ENCODE peak calls at places on chromosomes 12 and 14, in seven cellular contexts. One of them, this sample, is unnamed.
A peak's percentile ranks its signal among the peaks of the same experiment; 100 is the strongest.

GRCh38 chr12:34599530-34600513 is 577.5 kb downstream of the ALG10 start:
- DNase-seq in lung: peak; percentile 22
- DNase-seq in colonic mucosa: no peak
- DNase-seq in A549: no peak
- DNase-seq in uterus: peak; percentile 7
- DNase-seq in spleen: peak; percentile 20
- DNase-seq in prostate gland: no peak
- DNase-seq in this sample: no peak

GRCh38 chr14:43135877-43136411 is 1371.1 kb downstream of the FSCB start:
- DNase-seq in lung: no peak
- DNase-seq in colonic mucosa: no peak
- DNase-seq in A549: no peak
- DNase-seq in uterus: no peak
- DNase-seq in spleen: peak; percentile 66
- DNase-seq in prostate gland: no peak
- DNase-seq in this sample: no peak

GRCh38 chr12:122063691-122064033 is 14.9 kb upstream of the MLXIP start:
- DNase-seq in lung: no peak
- DNase-seq in colonic mucosa: no peak
- DNase-seq in A549: no peak
- DNase-seq in uterus: peak; percentile 51
- DNase-seq in spleen: no peak
- DNase-seq in prostate gland: no peak
- DNase-seq in this sample: no peak

GRCh38 chr12:124848621-124849380 is 14.9 kb downstream of the SCARB1 start:
- DNase-seq in lung: no peak
- DNase-seq in colonic mucosa: no peak
- DNase-seq in A549: no peak
- DNase-seq in uterus: no peak
- DNase-seq in spleen: no peak
- DNase-seq in prostate gland: no peak
- DNase-seq in this sample: no peak

GRCh38 chr12:68871899-68872298 is 61.1 kb downstream of the CPM start:
- DNase-seq in lung: no peak
- DNase-seq in colonic mucosa: no peak
- DNase-seq in A549: no peak
- DNase-seq in uterus: no peak
- DNase-seq in spleen: no peak
- DNase-seq in prostate gland: no peak
- DNase-seq in this sample: no peak

GRCh38 chr12:47773858-47774580 is 981 bp downstream of the SLC48A1 start:
- DNase-seq in lung: no peak
- DNase-seq in colonic mucosa: no peak
- DNase-seq in A549: peak; percentile 51
- DNase-seq in uterus: no peak
- DNase-seq in spleen: peak; percentile 77
- DNase-seq in prostate gland: no peak
- DNase-seq in this sample: no peak

GRCh38 chr14:93549578-93549977 is 118.8 kb downstream of the UNC79 start:
- DNase-seq in lung: no peak
- DNase-seq in colonic mucosa: no peak
- DNase-seq in A549: no peak
- DNase-seq in uterus: no peak
- DNase-seq in spleen: no peak
- DNase-seq in prostate gland: no peak
- DNase-seq in this sample: no peak

GRCh38 chr14:98694541-98694940 is 577.5 kb downstream of the BCL11B start:
- DNase-seq in lung: no peak
- DNase-seq in colonic mucosa: no peak
- DNase-seq in A549: no peak
- DNase-seq in uterus: no peak
- DNase-seq in spleen: no peak
- DNase-seq in prostate gland: no peak
- DNase-seq in this sample: no peak

GRCh38 chr12:96828169-96828789 is 78.8 kb upstream of the NEDD1 start:
- DNase-seq in lung: no peak
- DNase-seq in colonic mucosa: no peak
- DNase-seq in A549: no peak
- DNase-seq in uterus: no peak
- DNase-seq in spleen: no peak
- DNase-seq in prostate gland: no peak
- DNase-seq in this sample: no peak

GRCh38 chr12:65818454-65819382 is 5.6 kb upstream of the HMGA2 start:
- DNase-seq in lung: no peak
- DNase-seq in colonic mucosa: no peak
- DNase-seq in A549: no peak
- DNase-seq in uterus: no peak
- DNase-seq in spleen: no peak
- DNase-seq in prostate gland: no peak
- DNase-seq in this sample: peak; percentile 97

GRCh38 chr14:78143489-78144145 is 26.6 kb upstream of the NRXN3 start:
- DNase-seq in lung: no peak
- DNase-seq in colonic mucosa: no peak
- DNase-seq in A549: peak; percentile 62
- DNase-seq in uterus: no peak
- DNase-seq in spleen: no peak
- DNase-seq in prostate gland: no peak
- DNase-seq in this sample: peak; percentile 88

GRCh38 chr12:46342562-46343033 is 30.0 kb downstream of the SLC38A2 start:
- DNase-seq in lung: no peak
- DNase-seq in colonic mucosa: peak; percentile 29
- DNase-seq in A549: no peak
- DNase-seq in uterus: no peak
- DNase-seq in spleen: no peak
- DNase-seq in prostate gland: peak; percentile 13
- DNase-seq in this sample: peak; percentile 69

GRCh38 chr14:72932893-72933292 is 6.6 kb downstream of the DCAF4 start:
- DNase-seq in lung: no peak
- DNase-seq in colonic mucosa: no peak
- DNase-seq in A549: no peak
- DNase-seq in uterus: no peak
- DNase-seq in spleen: peak; percentile 16
- DNase-seq in prostate gland: no peak
- DNase-seq in this sample: no peak
- H3K4me1 ChIP-seq in lung: no peaks in the 10 kb centered on the region
- H3K4me1 ChIP-seq in colonic mucosa: no peaks in the 10 kb centered on the region
- H3K4me1 ChIP-seq in A549: peaks cover under 1% of the 10 kb centered on the region
- H3K4me1 ChIP-seq in uterus: no peaks in the 10 kb centered on the region
- H3K4me1 ChIP-seq in spleen: no peaks in the 10 kb centered on the region
- H3K4me1 ChIP-seq in prostate gland: no peaks in the 10 kb centered on the region
- H3K4me1 ChIP-seq in this sample: no peaks in the 10 kb centered on the region

GRCh38 chr14:68306934-68307758 is 485.7 kb downstream of the ZFP36L1 start:
- DNase-seq in lung: no peak
- DNase-seq in colonic mucosa: peak; percentile 74
- DNase-seq in A549: no peak
- DNase-seq in uterus: no peak
- DNase-seq in spleen: no peak
- DNase-seq in prostate gland: peak; percentile 88
- DNase-seq in this sample: no peak

GRCh38 chr14:68308695-68309094 is 484.2 kb downstream of the ZFP36L1 start:
- DNase-seq in lung: no peak
- DNase-seq in colonic mucosa: no peak
- DNase-seq in A549: no peak
- DNase-seq in uterus: no peak
- DNase-seq in spleen: no peak
- DNase-seq in prostate gland: no peak
- DNase-seq in this sample: no peak

GRCh38 chr14:68305738-68306137 is 486.2 kb downstream of the RAD51B start:
- DNase-seq in lung: no peak
- DNase-seq in colonic mucosa: no peak
- DNase-seq in A549: no peak
- DNase-seq in uterus: no peak
- DNase-seq in spleen: no peak
- DNase-seq in prostate gland: no peak
- DNase-seq in this sample: no peak

GRCh38 chr14:68307769-68308168 is 485.1 kb downstream of the ZFP36L1 start:
- DNase-seq in lung: no peak
- DNase-seq in colonic mucosa: no peak
- DNase-seq in A549: no peak
- DNase-seq in uterus: no peak
- DNase-seq in spleen: no peak
- DNase-seq in prostate gland: peak; percentile 30
- DNase-seq in this sample: no peak

DNA sequence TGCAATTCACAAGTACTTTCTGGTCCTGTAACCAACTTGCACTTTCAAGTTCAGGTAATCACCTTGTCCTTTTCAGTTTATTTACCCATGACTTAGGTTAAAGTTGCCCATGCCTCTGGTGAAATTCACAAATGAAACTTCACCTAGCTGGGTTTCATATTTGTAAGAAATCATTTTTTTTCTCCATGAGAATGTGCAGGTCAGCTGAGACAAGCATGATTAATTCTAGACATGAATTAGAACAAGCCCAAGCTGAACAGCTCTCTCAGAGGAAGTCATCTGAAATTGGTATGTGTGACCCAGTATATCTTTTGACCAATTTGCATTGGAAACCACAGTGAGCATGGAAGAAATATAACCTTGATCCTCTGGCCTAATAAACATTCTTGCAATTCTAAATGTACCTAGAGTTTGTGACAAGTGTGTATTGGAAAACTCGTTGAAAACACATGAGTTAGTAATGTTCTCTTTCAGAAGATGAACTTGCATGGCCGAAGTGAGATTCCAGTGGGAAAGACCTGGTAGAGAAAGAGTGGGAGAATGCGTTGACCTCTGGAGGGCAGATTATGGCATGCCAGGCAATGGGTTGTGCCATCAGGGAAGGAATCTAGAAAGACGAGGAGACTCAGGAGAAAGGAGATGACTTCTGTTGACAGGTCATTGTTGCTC is 486.5 kb downstream of the ZFP36L1 start:
- DNase-seq in lung: no peak
- DNase-seq in colonic mucosa: no peak
- DNase-seq in A549: no peak
- DNase-seq in uterus: no peak
- DNase-seq in spleen: no peak
- DNase-seq in prostate gland: no peak
- DNase-seq in this sample: no peak
- TF ChIP-seq CTCF in lung: no peak
- TF ChIP-seq CTCF in colonic mucosa: no peak
- TF ChIP-seq CTCF in A549: no peak
- TF ChIP-seq CTCF in uterus: no peak
- TF ChIP-seq CTCF in spleen: no peak
- TF ChIP-seq CTCF in prostate gland: no peak
- TF ChIP-seq CTCF in this sample: no peak

DNA sequence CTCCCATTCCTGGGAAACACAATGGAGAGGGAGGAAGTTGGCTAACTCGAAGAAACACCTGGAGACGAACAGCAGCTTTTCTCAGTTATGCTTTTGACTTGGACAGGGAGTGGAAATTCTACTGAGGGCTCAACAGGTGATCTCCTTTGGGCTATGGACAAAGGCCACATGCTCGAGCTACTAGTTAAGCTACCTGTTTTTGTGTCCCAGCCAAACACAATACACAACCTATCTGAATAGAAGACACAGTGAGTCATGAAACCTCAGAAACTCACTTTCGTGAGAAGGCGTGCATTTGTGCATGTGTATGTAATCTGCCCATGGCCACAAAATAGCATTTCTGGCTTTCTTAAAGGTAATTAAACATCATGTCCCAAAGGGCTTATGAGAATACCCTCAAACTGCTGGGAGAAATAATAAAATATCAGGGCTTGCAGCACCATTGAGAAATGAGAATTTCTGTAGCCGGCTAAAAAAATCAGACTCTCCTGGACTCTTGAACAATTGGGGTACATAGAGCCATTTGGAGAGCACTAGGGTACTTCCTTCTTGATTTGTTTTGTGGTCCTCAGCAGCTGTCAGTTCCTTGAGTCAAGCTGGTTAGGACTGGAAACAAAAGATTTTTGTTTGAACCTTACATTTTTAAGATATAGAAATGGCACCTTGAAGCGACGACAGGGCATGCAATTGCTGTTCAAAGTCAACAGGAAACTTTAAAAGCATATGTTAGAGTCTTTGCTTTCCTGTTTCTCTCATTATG is 85.5 kb upstream of the PTHLH start:
- DNase-seq in lung: no peak
- DNase-seq in colonic mucosa: no peak
- DNase-seq in A549: no peak
- DNase-seq in uterus: no peak
- DNase-seq in spleen: no peak
- DNase-seq in prostate gland: no peak
- DNase-seq in this sample: peak; percentile 99
- H3K27ac ChIP-seq in lung: no peak overlapping the region
- H3K27ac ChIP-seq in colonic mucosa: no peak overlapping the region
- H3K27ac ChIP-seq in A549: no peak overlapping the region
- H3K27ac ChIP-seq in uterus: no peak overlapping the region
- H3K27ac ChIP-seq in spleen: no peak overlapping the region
- H3K27ac ChIP-seq in prostate gland: no peak overlapping the region
- H3K27ac ChIP-seq in this sample: peak overlapping the region; percentile 15

DNA sequence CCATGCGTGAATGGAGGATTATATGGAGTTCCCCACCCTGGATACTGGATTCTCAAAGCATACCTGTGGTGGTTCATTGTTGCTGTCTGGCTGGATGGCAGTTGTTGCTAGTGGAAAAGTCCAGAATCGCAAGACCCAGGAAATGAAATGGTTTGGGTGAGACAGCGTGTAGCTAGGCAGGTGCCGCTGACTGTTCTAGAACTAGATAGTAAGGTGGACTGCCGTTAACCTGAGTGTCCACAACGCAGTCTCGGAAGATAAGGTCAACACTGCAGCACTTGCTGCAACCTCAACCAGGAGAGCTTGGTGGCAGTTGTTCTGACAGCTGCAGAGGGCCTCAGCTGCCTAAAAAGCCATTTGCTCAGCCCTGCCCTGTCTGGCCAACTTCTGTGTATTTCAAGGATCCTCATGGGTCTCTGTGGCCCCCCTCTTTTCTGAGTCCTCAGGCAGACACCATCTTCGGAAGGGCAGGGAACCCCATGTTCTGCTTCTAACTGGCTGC is 15.5 kb upstream of the IRF2BPL start:
- DNase-seq in lung: no peak
- DNase-seq in colonic mucosa: no peak
- DNase-seq in A549: no peak
- DNase-seq in uterus: no peak
- DNase-seq in spleen: no peak
- DNase-seq in prostate gland: no peak
- DNase-seq in this sample: no peak
- H3K4me1 ChIP-seq in lung: peaks cover 31% of the 10 kb centered on the region
- H3K4me1 ChIP-seq in colonic mucosa: peaks cover 34% of the 10 kb centered on the region
- H3K4me1 ChIP-seq in A549: peaks cover 74% of the 10 kb centered on the region
- H3K4me1 ChIP-seq in uterus: peaks cover 45% of the 10 kb centered on the region
- H3K4me1 ChIP-seq in spleen: peaks cover 57% of the 10 kb centered on the region
- H3K4me1 ChIP-seq in prostate gland: peaks cover 41% of the 10 kb centered on the region
- H3K4me1 ChIP-seq in this sample: peaks cover 61% of the 10 kb centered on the region

DNA sequence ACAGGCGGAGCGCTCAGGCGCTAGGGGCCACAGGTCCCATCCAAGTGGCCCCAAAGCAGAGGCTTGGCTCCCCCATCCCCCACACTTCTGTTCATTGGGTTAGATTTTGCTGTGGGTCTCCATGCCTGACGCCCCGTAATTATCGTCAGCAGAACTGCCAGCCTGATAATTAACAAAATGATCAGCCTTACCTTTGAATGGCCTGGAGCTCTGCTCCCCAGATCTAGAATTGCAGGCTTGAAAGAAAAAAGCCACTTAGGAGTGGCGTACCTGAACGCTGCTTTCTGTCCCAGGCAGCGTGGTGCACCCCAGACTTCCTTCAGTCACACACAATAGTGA is 28.7 kb upstream of the LRP1-AS start:
- DNase-seq in lung: no peak
- DNase-seq in colonic mucosa: no peak
- DNase-seq in A549: no peak
- DNase-seq in uterus: no peak
- DNase-seq in spleen: no peak
- DNase-seq in prostate gland: no peak
- DNase-seq in this sample: no peak
- TF ChIP-seq CTCF in lung: no peak
- TF ChIP-seq CTCF in colonic mucosa: peak; percentile 26
- TF ChIP-seq CTCF in A549: peak; percentile 13
- TF ChIP-seq CTCF in uterus: no peak
- TF ChIP-seq CTCF in spleen: peak; percentile 42
- TF ChIP-seq CTCF in prostate gland: no peak
- TF ChIP-seq CTCF in this sample: no peak